ENCODE peak calls at places on chromosome 16, in four cellular contexts. G is globus pallidus, T is testis, R is Calu3. O is an unnamed sample.

GRCh38 chr16:50269769-50270509 is 3.6 kb downstream of the ADCY7 start:
- DNase-seq in G (no peak), T (no peak), R (no peak), O (no peak)

GRCh38 chr16:31092330-31092729 is 2.3 kb downstream of the VKORC1 start:
- DNase-seq in G (no peak), T (no peak), R (no peak), O (no peak)

GRCh38 chr16:30092373-30093010 is 768 bp upstream of the TBX6 start:
- DNase-seq in G (peak), T (peak), R (peak), O (no peak)

GRCh38 chr16:24939738-24940137 is 75.4 kb downstream of the ARHGAP17 start:
- DNase-seq in G (no peak), T (no peak), R (no peak), O (no peak)

GRCh38 chr16:23509763-23510153 is 536 bp downstream of the GGA2 start:
- DNase-seq in G (no peak), T (peak), R (peak), O (no peak)

GRCh38 chr16:30953111-30953510 is 4.2 kb downstream of the ORAI3 start:
- DNase-seq in G (no peak), T (no peak), R (no peak), O (no peak)

GRCh38 chr16:23537390-23537789 is 19.8 kb downstream of the EARS2 start:
- DNase-seq in G (no peak), T (no peak), R (no peak), O (no peak)

GRCh38 chr16:78022347-78022746 is at the start of gene CLEC3A:
- DNase-seq in G (no peak), T (no peak), R (no peak), O (no peak)

GRCh38 chr16:65075877-65076276 is 46.0 kb downstream of the CDH11 start:
- DNase-seq in G (no peak), T (no peak), R (no peak), O (no peak)

GRCh38 chr16:66810391-66810790 is 9.0 kb upstream of the TERB1 start:
- DNase-seq in G (no peak), T (no peak), R (no peak), O (no peak)

GRCh38 chr16:31202402-31203385 is at the start of gene PYCARD:
- DNase-seq in G (no peak), T (peak), R (peak), O (no peak)

GRCh38 chr16:4618645-4619418 is 4.1 kb upstream of the UBALD1 start:
- DNase-seq in G (no peak), T (no peak), R (no peak), O (no peak)

GRCh38 chr16:89115216-89115949 is 21.7 kb downstream of the ACSF3 start:
- DNase-seq in G (peak), T (peak), R (no peak), O (no peak)

GRCh38 chr16:4115209-4115940 is 867 bp downstream of the ADCY9 start:
- DNase-seq in G (no peak), T (peak), R (peak), O (peak)

GRCh38 chr16:71412270-71413160 is 29.3 kb downstream of the TLE7 start:
- DNase-seq in G (peak), T (peak), R (peak), O (peak)

GRCh38 chr16:23061669-23062068 is 87.6 kb downstream of the USP31 start:
- DNase-seq in G (no peak), T (no peak), R (no peak), O (peak)

GRCh38 chr16:77344306-77344705 is 90.5 kb downstream of the ADAMTS18 start:
- DNase-seq in G (no peak), T (no peak), R (peak), O (no peak)

GRCh38 chr16:79047337-79047736 is 553.2 kb downstream of the MAF start:
- DNase-seq in G (no peak), T (no peak), R (peak), O (no peak)

GRCh38 chr16:25066426-25066746 is 45.2 kb upstream of the LCMT1 start:
- DNase-seq in G (no peak), T (no peak), R (no peak), O (no peak)

GRCh38 chr16:56203052-56203451 is 11.8 kb downstream of the GNAO1 start:
- DNase-seq in G (no peak), T (peak), R (peak), O (no peak)

GRCh38 chr16:57016301-57016700 is 26.9 kb downstream of the NLRC5 start:
- DNase-seq in G (no peak), T (no peak), R (no peak), O (no peak)

GRCh38 chr16:84598391-84598750 is 19.5 kb downstream of the COTL1 start:
- DNase-seq in G (no peak), T (no peak), R (no peak), O (no peak)

GRCh38 chr16:57401943-57402640 is 2.5 kb upstream of the CCL17 start:
- DNase-seq in G (no peak), T (no peak), R (no peak), O (no peak)

GRCh38 chr16:85767569-85767968 is 16.7 kb upstream of the C16orf74 start:
- DNase-seq in G (no peak), T (no peak), R (peak), O (peak)

GRCh38 chr16:80720759-80721470 is 83.5 kb downstream of the CDYL2 start:
- DNase-seq in G (no peak), T (no peak), R (no peak), O (no peak)

GRCh38 chr16:88525663-88525990 is 44.6 kb upstream of the ZC3H18 start:
- DNase-seq in G (no peak), T (no peak), R (no peak), O (no peak)

GRCh38 chr16:50259334-50260205 is 6.8 kb upstream of the ADCY7 start:
- DNase-seq in G (no peak), T (peak), R (no peak), O (no peak)

GRCh38 chr16:60304078-60304477 is 1570.0 kb upstream of the GOT2 start:
- DNase-seq in G (no peak), T (no peak), R (no peak), O (no peak)

GRCh38 chr16:79093554-79093967 is 507.0 kb downstream of the MAF start:
- DNase-seq in G (peak), T (no peak), R (no peak), O (no peak)

GRCh38 chr16:3938843-3939624 is 58.5 kb upstream of the CREBBP start:
- DNase-seq in G (no peak), T (peak), R (peak), O (peak)

GRCh38 chr16:78684040-78684611 is 584.7 kb downstream of the WWOX start:
- DNase-seq in G (no peak), T (peak), R (no peak), O (no peak)

GRCh38 chr16:89122322-89122831 is 28.7 kb downstream of the ACSF3 start:
- DNase-seq in G (no peak), T (no peak), R (no peak), O (no peak)

GRCh38 chr16:57484515-57485005 is 1.7 kb downstream of the DOK4 start:
- DNase-seq in G (no peak), T (no peak), R (no peak), O (no peak)

GRCh38 chr16:84881702-84882521 is 62.1 kb downstream of the CRISPLD2 start:
- DNase-seq in G (no peak), T (no peak), R (no peak), O (peak)

GRCh38 chr16:2238396-2239230 is 2.4 kb downstream of the DNASE1L2 start:
- DNase-seq in G (no peak), T (no peak), R (no peak), O (no peak)

O was measured in amniotic stem cell.